ENCODE peak calls at places on chromosomes 6 and 20, in six cellular contexts. R, B, G, C, Z and X are unnamed samples.

GRCh38 chr6:113120214-113120576 is 737.0 kb upstream of the MARCKS start:
- DNase-seq in R (no peak), B (no peak), G (no peak), C (no peak), Z (peak), X (no peak)

GRCh38 chr20:9392892-9393857 is 121.2 kb upstream of the LAMP5 start:
- DNase-seq in R (peak), B (no peak), G (peak), C (no peak), Z (peak), X (no peak)

GRCh38 chr6:35058041-35058675 is 83.0 kb downstream of the TCP11 start:
- DNase-seq in R (no peak), B (no peak), G (no peak), C (no peak), Z (no peak), X (no peak)

GRCh38 chr6:129324345-129324744 is 385.6 kb downstream of the ARHGAP18 start:
- DNase-seq in R (no peak), B (no peak), G (no peak), C (no peak), Z (no peak), X (no peak)

GRCh38 chr6:20687494-20687893 is 153.2 kb downstream of the CDKAL1 start:
- DNase-seq in R (no peak), B (no peak), G (no peak), C (no peak), Z (no peak), X (no peak)

GRCh38 chr20:63955281-63955845 is 853 bp downstream of the UCKL1 start:
- DNase-seq in R (no peak), B (no peak), G (peak), C (no peak), Z (peak), X (peak)

GRCh38 chr20:64176548-64177419 is 12.5 kb downstream of the MYT1 start:
- DNase-seq in R (no peak), B (no peak), G (no peak), C (no peak), Z (no peak), X (no peak)

GRCh38 chr6:39958947-39959346 is 24.7 kb upstream of the MOCS1 start:
- DNase-seq in R (no peak), B (no peak), G (no peak), C (no peak), Z (no peak), X (no peak)

GRCh38 chr6:167394820-167395219 is 69.9 kb downstream of the TTLL2 start:
- DNase-seq in R (no peak), B (no peak), G (no peak), C (no peak), Z (no peak), X (no peak)

GRCh38 chr6:139037490-139037889 is 8.9 kb downstream of the ABRACL start:
- DNase-seq in R (no peak), B (no peak), G (no peak), C (no peak), Z (no peak), X (no peak)

GRCh38 chr6:12439296-12439695 is 149.1 kb downstream of the EDN1 start:
- DNase-seq in R (no peak), B (no peak), G (no peak), C (no peak), Z (no peak), X (no peak)

GRCh38 chr6:152124432-152125074 is 317.1 kb downstream of the ESR1 start:
- DNase-seq in R (no peak), B (no peak), G (peak), C (no peak), Z (peak), X (no peak)

GRCh38 chr6:134065706-134066105 is 13.3 kb upstream of the SLC2A12 start:
- DNase-seq in R (no peak), B (no peak), G (peak), C (no peak), Z (peak), X (no peak)

GRCh38 chr6:25153079-25153478 is 126.1 kb upstream of the CARMIL1 start:
- DNase-seq in R (no peak), B (no peak), G (no peak), C (no peak), Z (no peak), X (no peak)

GRCh38 chr6:165632194-165632593 is 30.8 kb downstream of the PDE10A start:
- DNase-seq in R (no peak), B (no peak), G (no peak), C (no peak), Z (no peak), X (no peak)

GRCh38 chr6:137218917-137219663 is at the start of gene IFNGR1:
- DNase-seq in R (peak), B (peak), G (peak), C (peak), Z (peak), X (peak)

GRCh38 chr6:30955367-30956042 is 14.7 kb downstream of the MUCL3 start:
- DNase-seq in R (peak), B (peak), G (no peak), C (peak), Z (peak), X (peak)